ENCODE peak calls at places on chromosomes 13 and 19, in seven cellular contexts. Y is neural progenitor cell, J is brain microvascular endothelial cell, P is tibial nerve, L is OCI-LY7, U is esophagus muscularis mucosa, F is fibroblast of lung. N is an unnamed sample. For H3K36me3, the result is how much of the 10 kb centered on the place peaks cover.

GRCh38 chr13:93364166-93364565 is 137.6 kb downstream of the GPC6 start:
- DNase-seq in Y (no peak), P (no peak), F (peak), L (no peak), U (no peak), J (peak), N (no peak)

GRCh38 chr19:38068851-38069250 is 155.2 kb downstream of the DPF1 start:
- DNase-seq in L (no peak), Y (no peak), P (no peak), J (no peak), U (no peak), F (no peak), N (no peak)

GRCh38 chr13:60412909-60413616 is 16.0 kb downstream of the TDRD3 start:
- DNase-seq in U (no peak), J (no peak), L (no peak), P (no peak), F (no peak), Y (no peak), N (no peak)

GRCh38 chr13:94620286-94620896 is 18.7 kb downstream of the GPR180 start:
- DNase-seq in J (peak), F (peak), U (no peak), Y (peak), L (peak), P (no peak), N (no peak)

GRCh38 chr19:17073869-17074627 is 1.2 kb downstream of the HAUS8 start:
- DNase-seq in U (no peak), Y (no peak), J (no peak), L (peak), P (no peak), F (no peak), N (no peak)

GRCh38 chr13:30108913-30109237 is 198.5 kb downstream of the KATNAL1 start:
- DNase-seq in P (no peak), L (no peak), Y (no peak), U (no peak), F (no peak), J (no peak), N (peak)

GRCh38 chr13:20353973-20354372 is 121.9 kb upstream of the GJB6 start:
- DNase-seq in U (no peak), L (no peak), Y (no peak), P (no peak), J (no peak), F (peak), N (no peak)

GRCh38 chr13:37747071-37747612 is 122.4 kb downstream of the TRPC4 start:
- DNase-seq in Y (no peak), J (peak), U (no peak), L (no peak), P (no peak), F (peak), N (no peak)

GRCh38 chr13:90055121-90055520 is 1292.4 kb upstream of the MIR17HG start:
- DNase-seq in J (no peak), Y (no peak), L (no peak), P (no peak), U (no peak), F (peak), N (no peak)

GRCh38 chr19:709196-709964 is 645 bp downstream of the PALM start:
- DNase-seq in P (no peak), Y (peak), F (no peak), L (no peak), U (no peak), J (no peak), N (no peak)

GRCh38 chr19:36627057-36627456 is 21.9 kb downstream of the ZNF382 start:
- DNase-seq in U (no peak), Y (no peak), L (no peak), J (no peak), P (no peak), F (no peak), N (no peak)

GRCh38 chr19:20860339-20860738 is 62.7 kb upstream of the ZNF85 start:
- DNase-seq in Y (no peak), F (no peak), U (peak), P (no peak), J (no peak), L (no peak), N (no peak)

GRCh38 chr13:35283856-35284255 is 192.6 kb downstream of the MAB21L1 start:
- DNase-seq in J (no peak), U (no peak), F (peak), P (no peak), Y (no peak), L (no peak), N (no peak)

GRCh38 chr13:24627864-24628418 is 52.3 kb upstream of the ATP12A start:
- DNase-seq in P (no peak), F (no peak), U (no peak), J (no peak), Y (no peak), L (no peak), N (no peak)

GRCh38 chr19:40442328-40443130 is 1.6 kb downstream of the SERTAD3 start:
- DNase-seq in J (no peak), U (no peak), L (peak), F (no peak), Y (no peak), P (no peak), N (no peak)

GRCh38 chr13:36151591-36151990 is 20.4 kb upstream of the DCLK1 start:
- DNase-seq in F (no peak), P (no peak), J (no peak), U (no peak), L (no peak), Y (no peak), N (no peak)

GRCh38 chr19:324716-325115 is 19.9 kb downstream of the MIER2 start:
- DNase-seq in Y (no peak), P (no peak), F (no peak), J (no peak), L (no peak), U (no peak), N (no peak)

GRCh38 chr13:77305276-77305675 is 21.6 kb downstream of the MYCBP2 start:
- DNase-seq in U (no peak), Y (no peak), P (no peak), F (no peak), L (peak), J (no peak), N (no peak)

GRCh38 chr13:37059848-37060192 is 332 bp upstream of the SUPT20H start:
- DNase-seq in P (no peak), L (no peak), F (no peak), J (no peak), U (no peak), Y (no peak), N (no peak)

GRCh38 chr19:16180611-16181010 is 4.6 kb upstream of the FAM32A start:
- DNase-seq in J (peak), F (peak), L (no peak), Y (peak), U (no peak), P (no peak), N (no peak)

GRCh38 chr13:111956261-111957151 is 110.4 kb upstream of the SOX1 start:
- DNase-seq in L (no peak), J (no peak), Y (no peak), U (no peak), F (no peak), P (no peak), N (no peak)

GRCh38 chr19:53131085-53131484 is 1.6 kb downstream of the ZNF415 start:
- DNase-seq in P (no peak), Y (peak), F (no peak), L (no peak), U (no peak), J (no peak), N (no peak)

GRCh38 chr13:112150352-112150751 is 83.4 kb downstream of the SOX1 start:
- DNase-seq in J (no peak), F (no peak), Y (no peak), L (no peak), P (no peak), U (no peak), N (peak)

GRCh38 chr13:94329277-94329676 is 150.2 kb downstream of the DCT start:
- DNase-seq in F (peak), Y (no peak), U (peak), L (no peak), J (peak), P (no peak), N (no peak)

GRCh38 chr19:4791183-4792018 is at the start of gene FEM1A:
- DNase-seq in L (peak), Y (peak), F (peak), P (peak), J (peak), U (peak), N (peak)

GRCh38 chr19:22607653-22608430 is 26.3 kb upstream of the ZNF492 start:
- DNase-seq in L (no peak), P (no peak), U (peak), F (no peak), Y (no peak), J (no peak), N (no peak)

GRCh38 chr13:79679334-79679733 is 198.4 kb downstream of the NDFIP2 start:
- DNase-seq in F (peak), U (no peak), P (peak), J (peak), L (peak), Y (peak), N (peak)

GRCh38 chr19:18141031-18141430 is 11.9 kb upstream of the PIK3R2 start:
- DNase-seq in J (no peak), L (no peak), F (no peak), U (no peak), Y (no peak), P (no peak), N (no peak)

GRCh38 chr19:40605201-40605971 is 4.2 kb downstream of the LTBP4 start:
- DNase-seq in P (no peak), L (peak), F (peak), J (peak), Y (peak), U (no peak), N (peak)

GRCh38 chr13:111291908-111292307 is 28.5 kb upstream of the TEX29 start:
- DNase-seq in Y (no peak), P (no peak), U (no peak), J (no peak), F (no peak), L (no peak), N (no peak)

GRCh38 chr13:35979378-35979911 is 151.7 kb downstream of the DCLK1 start:
- DNase-seq in Y (no peak), F (peak), P (peak), U (peak), J (peak), L (no peak), N (no peak)

GRCh38 chr13:95296326-95296939 is 4.8 kb downstream of the ABCC4 start:
- DNase-seq in J (no peak), L (peak), Y (peak), P (no peak), U (no peak), F (no peak), N (peak)

GRCh38 chr19:10478903-10479384 is 24.2 kb downstream of the KEAP1 start:
- DNase-seq in P (peak), J (peak), U (peak), L (peak), Y (peak), F (peak), N (peak)

GRCh38 chr19:19750131-19750841 is 17.4 kb upstream of the ZNF14 start:
- DNase-seq in J (no peak), L (no peak), F (no peak), U (peak), P (no peak), Y (no peak), N (no peak)

GRCh38 chr19:17772172-17772571 is 20.9 kb downstream of the FCHO1 start:
- DNase-seq in U (no peak), P (no peak), L (peak), Y (no peak), J (no peak), F (peak), N (no peak)

GRCh38 chr13:66265446-66265845 is 964.7 kb downstream of the PCDH9 start:
- DNase-seq in U (no peak), P (no peak), F (no peak), J (peak), Y (no peak), L (no peak), N (no peak)
- TF ChIP-seq CTCF in U (no peak), P (no peak), F (no peak), J (peak), Y (no peak), L (no peak), N (no peak)

GRCh38 chr13:114266241-114266640 is 15.2 kb upstream of the UPF3A start:
- DNase-seq in J (no peak), U (no peak), L (no peak), Y (no peak), F (no peak), P (no peak), N (no peak)
- H3K36me3 ChIP-seq in J (half or more), U (half or more), L (half or more), Y (under half), F (under half), P (under half), N (half or more)

GRCh38 chr13:81104316-81104715 is 763.4 kb upstream of the SPRY2 start:
- DNase-seq in F (no peak), Y (no peak), U (no peak), J (no peak), P (no peak), L (no peak), N (no peak)

DNA sequence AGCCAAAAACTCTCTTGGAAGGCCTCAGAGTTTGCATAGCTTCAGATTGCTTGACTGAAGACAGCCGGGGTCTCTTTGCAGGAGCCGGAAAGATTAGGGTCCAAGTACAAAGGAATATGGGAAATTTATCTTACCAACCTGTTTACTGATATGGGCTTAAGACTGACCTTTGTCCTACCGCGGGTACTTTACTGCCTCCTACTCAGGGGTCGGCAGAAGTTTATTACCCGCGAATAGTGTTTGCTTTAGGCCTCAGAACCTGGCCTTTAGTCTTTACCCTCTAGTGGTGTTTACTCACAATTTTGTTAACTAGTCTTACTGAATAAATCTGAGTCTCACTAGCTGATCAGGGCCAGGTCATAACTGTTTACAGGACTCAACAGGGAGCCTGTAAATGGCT is 765.4 kb upstream of the SPRY2 start:
- DNase-seq in P (no peak), F (no peak), Y (no peak), J (no peak), U (no peak), L (no peak), N (no peak)
- H3K27ac ChIP-seq in P (no peak), F (no peak), Y (no peak), J (no peak), U (no peak), L (no peak), N (no peak)

GRCh38 chr13:49516467-49516866 is 20.7 kb downstream of the PHF11 start:
- DNase-seq in U (no peak), Y (no peak), L (no peak), P (no peak), F (no peak), J (no peak), N (no peak)

GRCh38 chr13:49521216-49521615 is 25.5 kb downstream of the PHF11 start:
- DNase-seq in L (no peak), F (no peak), U (no peak), J (no peak), P (no peak), Y (no peak), N (no peak)

GRCh38 chr13:49512578-49512977 is 16.8 kb downstream of the PHF11 start:
- DNase-seq in P (no peak), F (no peak), J (no peak), Y (no peak), L (no peak), U (no peak), N (no peak)

GRCh38 chr13:49517461-49517860 is 21.7 kb downstream of the PHF11 start:
- DNase-seq in Y (peak), L (peak), F (peak), J (no peak), U (no peak), P (no peak), N (no peak)
- TF ChIP-seq CTCF in Y (peak), L (peak), F (peak), J (peak), U (peak), P (peak), N (peak)

DNA sequence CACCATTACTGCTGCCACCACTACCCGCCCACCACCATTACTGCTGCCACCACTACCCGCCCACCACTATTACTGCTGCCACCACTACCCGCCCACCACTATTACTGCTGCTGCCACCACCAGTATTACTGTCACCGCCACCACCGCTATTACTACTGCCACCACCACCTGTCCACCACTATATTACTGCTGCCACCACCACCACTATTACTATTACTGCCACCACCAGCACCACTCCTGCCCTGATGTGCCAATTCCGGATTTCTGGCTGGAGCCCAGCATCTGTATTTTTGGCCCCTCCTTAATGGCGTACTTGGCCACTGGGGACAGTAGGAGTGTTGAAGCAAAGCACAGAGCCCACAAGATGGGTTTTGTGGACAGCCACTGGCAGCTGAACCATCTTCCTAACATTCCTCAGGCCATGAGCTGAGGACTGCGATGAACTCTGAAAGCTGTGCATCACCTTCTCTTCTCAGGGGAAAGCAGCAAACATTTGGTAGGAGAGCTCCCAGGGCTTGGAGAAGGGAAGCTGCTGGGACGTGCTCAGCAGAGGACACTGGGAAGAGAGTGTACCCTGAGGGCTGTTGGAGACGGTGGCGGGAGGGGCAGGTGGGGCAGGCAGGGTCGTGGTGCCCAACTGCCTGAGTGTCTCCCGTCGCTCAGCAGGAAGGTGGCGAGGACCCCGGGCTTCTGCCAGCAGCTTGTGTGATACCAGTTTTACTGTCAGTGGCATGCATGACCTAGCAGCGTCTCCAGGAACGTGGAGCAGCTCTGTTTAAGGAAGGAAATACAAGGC is 23.0 kb downstream of the CUL4A start:
- DNase-seq in Y (no peak), U (no peak), L (no peak), P (no peak), J (no peak), F (no peak), N (no peak)
- H3K36me3 ChIP-seq in Y (under half), U (under half), L (under half), P (under half), J (under half), F (under half), N (half or more)

GRCh38 chr13:106756446-106756845 is 188.5 kb upstream of the ARGLU1 start:
- DNase-seq in U (no peak), F (no peak), J (no peak), P (no peak), Y (peak), L (no peak), N (no peak)

GRCh38 chr13:106752584-106753202 is 184.8 kb upstream of the ARGLU1 start:
- DNase-seq in U (no peak), F (no peak), P (no peak), Y (peak), J (no peak), L (no peak), N (no peak)

GRCh38 chr13:106755542-106755941 is 187.6 kb upstream of the ARGLU1 start:
- DNase-seq in Y (no peak), F (no peak), L (no peak), U (no peak), P (no peak), J (no peak), N (no peak)

DNA sequence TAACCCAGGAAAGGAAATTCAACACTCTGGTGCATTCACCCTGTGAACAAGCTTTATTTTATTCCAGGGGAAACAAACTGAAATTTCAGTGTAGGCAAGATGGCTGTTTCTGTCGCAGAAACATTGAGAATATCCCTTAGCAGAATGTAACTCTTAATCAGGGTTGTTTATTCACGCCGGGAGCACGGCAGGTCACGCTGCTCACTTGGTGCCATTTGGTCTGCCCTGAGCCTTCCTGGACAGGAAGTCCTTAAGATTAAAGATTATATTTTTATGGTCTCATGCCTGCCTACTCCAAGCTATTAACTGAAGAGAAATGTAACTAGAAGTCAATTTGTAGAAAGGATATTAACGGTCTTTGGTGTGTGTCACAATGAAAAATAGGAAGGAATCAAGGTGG is 185.3 kb upstream of the ARGLU1 start:
- DNase-seq in U (no peak), L (no peak), J (no peak), Y (peak), F (no peak), P (no peak), N (peak)
- H3K27ac ChIP-seq in U (peak), L (no peak), J (no peak), Y (peak), F (no peak), P (peak), N (peak)

GRCh38 chr19:48318286-48318987 is 6.9 kb upstream of the EMP3 start:
- DNase-seq in U (no peak), J (no peak), P (no peak), L (no peak), Y (no peak), F (no peak), N (no peak)

GRCh38 chr19:48325265-48325910 is at the start of gene EMP3:
- DNase-seq in Y (peak), F (peak), L (peak), P (peak), U (no peak), J (peak), N (peak)

GRCh38 chr19:48319647-48320537 is 5.5 kb upstream of the EMP3 start:
- DNase-seq in P (peak), Y (peak), J (peak), U (no peak), F (peak), L (peak), N (peak)

GRCh38 chr19:48321372-48321621 is 4.1 kb upstream of the EMP3 start:
- DNase-seq in Y (peak), U (peak), L (peak), J (peak), F (peak), P (peak), N (peak)

GRCh38 chr19:48321622-48322591 is 3.4 kb upstream of the EMP3 start:
- DNase-seq in L (peak), Y (peak), F (peak), P (peak), U (peak), J (peak), N (peak)
- TF ChIP-seq CTCF in L (no peak), Y (peak), F (no peak), P (no peak), U (no peak), J (no peak), N (peak)

DNA sequence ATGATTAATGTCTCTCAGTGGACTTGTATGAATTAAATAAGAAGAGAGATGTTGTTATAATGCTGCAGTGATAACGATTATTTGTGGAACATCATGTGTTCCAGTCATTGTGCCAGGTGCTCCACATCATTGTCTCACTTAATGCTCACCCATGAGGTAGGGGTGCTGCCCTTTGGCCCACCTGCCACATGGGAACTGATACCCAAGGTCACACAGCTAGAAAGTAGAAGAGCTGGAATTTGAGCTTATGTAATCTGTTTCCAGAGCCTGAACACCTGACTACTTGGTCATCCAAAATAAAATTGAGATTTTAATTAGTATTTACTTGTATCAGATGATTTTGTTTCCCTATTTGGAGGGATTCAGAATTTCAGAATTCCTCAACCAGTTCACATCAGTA is 36.0 kb upstream of the GPI start:
- DNase-seq in L (no peak), F (no peak), J (no peak), U (no peak), Y (no peak), P (no peak), N (no peak)
- H3K36me3 ChIP-seq in L (half or more), F (under half), J (under half), U (under half), Y (under half), P (under half), N (half or more)